ENCODE peak calls at places on chromosomes 12 and 14, in seven cellular contexts. C, A, N, D, F, V and U are unnamed samples.

GRCh38 chr12:5684989-5685388 is 253.1 kb downstream of the NTF3 start:
- DNase-seq in C (no peak), A (no peak), N (no peak), D (no peak), F (no peak), V (no peak), U (no peak)

GRCh38 chr12:72368719-72369505 is 96.7 kb downstream of the TRHDE start:
- DNase-seq in C (no peak), A (no peak), N (no peak), D (no peak), F (no peak), V (no peak), U (no peak)

GRCh38 chr12:93380480-93381121 is 2.9 kb downstream of the NUDT4 start:
- DNase-seq in C (no peak), A (no peak), N (no peak), D (no peak), F (no peak), V (no peak), U (no peak)

GRCh38 chr12:46490635-46491034 is 118.1 kb upstream of the SLC38A2 start:
- DNase-seq in C (no peak), A (no peak), N (no peak), D (no peak), F (no peak), V (peak; percentile 28), U (no peak)

GRCh38 chr14:94524093-94524492 is 14.8 kb upstream of the SERPINA12 start:
- DNase-seq in C (no peak), A (no peak), N (no peak), D (no peak), F (no peak), V (no peak), U (no peak)

GRCh38 chr12:47797432-47797831 is 22.3 kb downstream of the HDAC7 start:
- DNase-seq in C (peak; percentile 52), A (no peak), N (no peak), D (no peak), F (no peak), V (no peak), U (no peak)

GRCh38 chr12:52523825-52524224 is 3.6 kb upstream of the KRT5 start:
- DNase-seq in C (no peak), A (no peak), N (no peak), D (no peak), F (no peak), V (no peak), U (no peak)

GRCh38 chr12:87806310-87806709 is 222.9 kb downstream of the C12orf50 start:
- DNase-seq in C (no peak), A (no peak), N (no peak), D (no peak), F (no peak), V (no peak), U (no peak)

GRCh38 chr14:70660967-70661871 is 19.5 kb downstream of the TTC9 start:
- DNase-seq in C (peak; percentile 48), A (peak; percentile 32), N (no peak), D (peak; percentile 21), F (no peak), V (no peak), U (no peak)

GRCh38 chr14:37197421-37198272 is at the start of gene MIPOL1:
- DNase-seq in C (no peak), A (no peak), N (peak; percentile 27), D (no peak), F (peak; percentile 88), V (peak; percentile 97), U (no peak)

GRCh38 chr12:44875417-44875953 is 630 bp downstream of the NELL2 start:
- DNase-seq in C (peak; percentile 9), A (no peak), N (no peak), D (no peak), F (no peak), V (no peak), U (no peak)

GRCh38 chr14:75811862-75812505 is 150.9 kb downstream of the TTLL5 start:
- DNase-seq in C (no peak), A (no peak), N (peak; percentile 76), D (no peak), F (no peak), V (no peak), U (no peak)

GRCh38 chr14:89779707-89780106 is 174.8 kb downstream of the EFCAB11 start:
- DNase-seq in C (no peak), A (no peak), N (no peak), D (no peak), F (no peak), V (no peak), U (no peak)

GRCh38 chr12:110780448-110780847 is 37.8 kb upstream of the PPP1CC start:
- DNase-seq in C (peak; percentile 8), A (peak; percentile 26), N (no peak), D (no peak), F (no peak), V (no peak), U (no peak)

GRCh38 chr12:122183588-122183940 is 641 bp downstream of the LRRC43 start:
- DNase-seq in C (no peak), A (no peak), N (no peak), D (no peak), F (no peak), V (no peak), U (no peak)

GRCh38 chr14:91302391-91302790 is 57.9 kb upstream of the GPR68 start:
- DNase-seq in C (no peak), A (no peak), N (no peak), D (no peak), F (no peak), V (no peak), U (no peak)

GRCh38 chr12:66688836-66689439 is 10.1 kb upstream of the GRIP1 start:
- DNase-seq in C (peak; percentile 20), A (peak; percentile 8), N (no peak), D (no peak), F (peak; percentile 58), V (peak; percentile 38), U (no peak)